ENCODE peak calls at places on chromosome 4, in ten cellular contexts. One of them, this sample, is unnamed.

GRCh38 chr4:148574502-148574901 is 132.3 kb upstream of the NR3C2 start:
- DNase-seq in HCT116: no peak
- DNase-seq in heart right ventricle: no peak
- DNase-seq in fibroblast of the aortic adventitia: no peak
- DNase-seq in choroid plexus epithelial cell: peak
- DNase-seq in neural progenitor cell: no peak
- DNase-seq in BJ: no peak
- DNase-seq in tibial artery: no peak
- DNase-seq in transverse colon: no peak
- DNase-seq in heart left ventricle: no peak
- DNase-seq in this sample: no peak

GRCh38 chr4:7677086-7677485 is 242.4 kb upstream of the PSAPL1 start:
- DNase-seq in neural progenitor cell: no peak
- DNase-seq in tibial artery: no peak
- DNase-seq in transverse colon: no peak
- DNase-seq in BJ: no peak
- DNase-seq in choroid plexus epithelial cell: no peak
- DNase-seq in heart left ventricle: no peak
- DNase-seq in heart right ventricle: no peak
- DNase-seq in fibroblast of the aortic adventitia: no peak
- DNase-seq in HCT116: no peak
- DNase-seq in this sample: no peak

GRCh38 chr4:11774346-11774745 is 345.7 kb upstream of the HS3ST1 start:
- DNase-seq in heart left ventricle: no peak
- DNase-seq in HCT116: no peak
- DNase-seq in neural progenitor cell: no peak
- DNase-seq in fibroblast of the aortic adventitia: peak
- DNase-seq in transverse colon: no peak
- DNase-seq in heart right ventricle: no peak
- DNase-seq in tibial artery: no peak
- DNase-seq in BJ: no peak
- DNase-seq in choroid plexus epithelial cell: no peak
- DNase-seq in this sample: no peak

GRCh38 chr4:26152051-26152450 is 168.8 kb upstream of the RBPJ start:
- DNase-seq in BJ: no peak
- DNase-seq in HCT116: no peak
- DNase-seq in neural progenitor cell: no peak
- DNase-seq in choroid plexus epithelial cell: no peak
- DNase-seq in tibial artery: no peak
- DNase-seq in heart right ventricle: no peak
- DNase-seq in transverse colon: no peak
- DNase-seq in fibroblast of the aortic adventitia: no peak
- DNase-seq in heart left ventricle: no peak
- DNase-seq in this sample: no peak

GRCh38 chr4:94545296-94545695 is 93.6 kb downstream of the PDLIM5 start:
- DNase-seq in transverse colon: no peak
- DNase-seq in neural progenitor cell: no peak
- DNase-seq in BJ: no peak
- DNase-seq in HCT116: no peak
- DNase-seq in heart right ventricle: no peak
- DNase-seq in fibroblast of the aortic adventitia: peak
- DNase-seq in choroid plexus epithelial cell: peak
- DNase-seq in heart left ventricle: no peak
- DNase-seq in tibial artery: no peak
- DNase-seq in this sample: no peak

GRCh38 chr4:8709050-8709728 is 116.6 kb downstream of the CPZ start:
- DNase-seq in transverse colon: peak
- DNase-seq in BJ: no peak
- DNase-seq in heart right ventricle: no peak
- DNase-seq in choroid plexus epithelial cell: no peak
- DNase-seq in heart left ventricle: no peak
- DNase-seq in HCT116: no peak
- DNase-seq in fibroblast of the aortic adventitia: no peak
- DNase-seq in tibial artery: peak
- DNase-seq in neural progenitor cell: no peak
- DNase-seq in this sample: no peak

GRCh38 chr4:98674404-98675173 is 16.2 kb upstream of the TSPAN5 start:
- DNase-seq in choroid plexus epithelial cell: no peak
- DNase-seq in transverse colon: no peak
- DNase-seq in tibial artery: no peak
- DNase-seq in heart right ventricle: no peak
- DNase-seq in BJ: no peak
- DNase-seq in neural progenitor cell: no peak
- DNase-seq in fibroblast of the aortic adventitia: peak
- DNase-seq in HCT116: no peak
- DNase-seq in heart left ventricle: no peak
- DNase-seq in this sample: no peak

GRCh38 chr4:82891728-82892466 is 944 bp upstream of the SEC31A start:
- DNase-seq in heart left ventricle: no peak
- DNase-seq in heart right ventricle: no peak
- DNase-seq in fibroblast of the aortic adventitia: peak
- DNase-seq in HCT116: no peak
- DNase-seq in transverse colon: no peak
- DNase-seq in choroid plexus epithelial cell: peak
- DNase-seq in tibial artery: no peak
- DNase-seq in neural progenitor cell: peak
- DNase-seq in BJ: no peak
- DNase-seq in this sample: no peak

GRCh38 chr4:40283968-40284367 is 51.2 kb upstream of the CHRNA9 start:
- DNase-seq in BJ: no peak
- DNase-seq in tibial artery: no peak
- DNase-seq in transverse colon: no peak
- DNase-seq in heart right ventricle: no peak
- DNase-seq in heart left ventricle: no peak
- DNase-seq in choroid plexus epithelial cell: no peak
- DNase-seq in neural progenitor cell: no peak
- DNase-seq in fibroblast of the aortic adventitia: no peak
- DNase-seq in HCT116: peak
- DNase-seq in this sample: no peak

GRCh38 chr4:1053080-1053661 is 41.7 kb downstream of the FGFRL1 start:
- DNase-seq in heart right ventricle: no peak
- DNase-seq in neural progenitor cell: peak
- DNase-seq in BJ: peak
- DNase-seq in tibial artery: peak
- DNase-seq in heart left ventricle: no peak
- DNase-seq in HCT116: no peak
- DNase-seq in choroid plexus epithelial cell: peak
- DNase-seq in transverse colon: no peak
- DNase-seq in fibroblast of the aortic adventitia: peak
- DNase-seq in this sample: no peak

GRCh38 chr4:155846929-155847328 is 19.1 kb downstream of the ASIC5 start:
- DNase-seq in fibroblast of the aortic adventitia: no peak
- DNase-seq in tibial artery: no peak
- DNase-seq in heart right ventricle: no peak
- DNase-seq in neural progenitor cell: no peak
- DNase-seq in HCT116: no peak
- DNase-seq in heart left ventricle: no peak
- DNase-seq in BJ: no peak
- DNase-seq in transverse colon: no peak
- DNase-seq in choroid plexus epithelial cell: no peak
- DNase-seq in this sample: no peak

GRCh38 chr4:80393246-80393969 is 57.9 kb downstream of the CFAP299 start:
- DNase-seq in BJ: peak
- DNase-seq in HCT116: no peak
- DNase-seq in heart right ventricle: no peak
- DNase-seq in heart left ventricle: no peak
- DNase-seq in choroid plexus epithelial cell: peak
- DNase-seq in transverse colon: no peak
- DNase-seq in fibroblast of the aortic adventitia: peak
- DNase-seq in tibial artery: no peak
- DNase-seq in neural progenitor cell: no peak
- DNase-seq in this sample: no peak

GRCh38 chr4:152678841-152679240 is 956 bp downstream of the TMEM154 start:
- DNase-seq in choroid plexus epithelial cell: no peak
- DNase-seq in BJ: no peak
- DNase-seq in HCT116: no peak
- DNase-seq in heart left ventricle: no peak
- DNase-seq in heart right ventricle: no peak
- DNase-seq in fibroblast of the aortic adventitia: no peak
- DNase-seq in tibial artery: no peak
- DNase-seq in neural progenitor cell: peak
- DNase-seq in transverse colon: no peak
- DNase-seq in this sample: no peak
- H3K4me3 ChIP-seq in choroid plexus epithelial cell: peak
- H3K4me3 ChIP-seq in BJ: no peak
- H3K4me3 ChIP-seq in HCT116: no peak
- H3K4me3 ChIP-seq in heart left ventricle: no peak
- H3K4me3 ChIP-seq in heart right ventricle: no peak
- H3K4me3 ChIP-seq in fibroblast of the aortic adventitia: no peak
- H3K4me3 ChIP-seq in tibial artery: peak
- H3K4me3 ChIP-seq in neural progenitor cell: peak
- H3K4me3 ChIP-seq in transverse colon: no peak
- H3K4me3 ChIP-seq in this sample: no peak

DNA sequence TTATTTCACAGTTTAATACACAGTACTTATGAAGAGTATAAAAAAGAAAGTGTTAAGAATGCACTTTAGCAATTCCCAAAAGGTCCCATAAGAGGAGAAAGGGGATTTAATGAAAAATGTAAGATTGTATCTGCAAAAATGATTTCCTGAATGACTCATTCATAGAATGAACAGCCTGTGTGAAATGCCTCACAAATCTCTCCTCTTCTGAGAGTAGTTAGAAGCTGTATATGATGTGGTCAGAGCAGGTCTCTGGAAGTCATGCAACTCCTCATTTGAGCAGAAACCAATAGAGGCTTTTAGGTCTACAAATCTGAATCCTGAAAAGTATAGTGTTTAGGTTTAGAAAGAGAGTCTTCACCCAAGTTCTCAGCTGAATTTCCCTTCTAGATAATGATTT is 381.3 kb upstream of the INTU start:
- DNase-seq in neural progenitor cell: no peak
- DNase-seq in heart right ventricle: no peak
- DNase-seq in tibial artery: no peak
- DNase-seq in BJ: no peak
- DNase-seq in fibroblast of the aortic adventitia: peak
- DNase-seq in heart left ventricle: no peak
- DNase-seq in HCT116: no peak
- DNase-seq in choroid plexus epithelial cell: peak
- DNase-seq in transverse colon: no peak
- DNase-seq in this sample: no peak
- TF ChIP-seq CTCF in neural progenitor cell: no peak
- TF ChIP-seq CTCF in heart right ventricle: no peak
- TF ChIP-seq CTCF in tibial artery: no peak
- TF ChIP-seq CTCF in BJ: no peak
- TF ChIP-seq CTCF in fibroblast of the aortic adventitia: no peak
- TF ChIP-seq CTCF in heart left ventricle: no peak
- TF ChIP-seq CTCF in HCT116: no peak
- TF ChIP-seq CTCF in choroid plexus epithelial cell: no peak
- TF ChIP-seq CTCF in transverse colon: no peak
- TF ChIP-seq CTCF in this sample: no peak

DNA sequence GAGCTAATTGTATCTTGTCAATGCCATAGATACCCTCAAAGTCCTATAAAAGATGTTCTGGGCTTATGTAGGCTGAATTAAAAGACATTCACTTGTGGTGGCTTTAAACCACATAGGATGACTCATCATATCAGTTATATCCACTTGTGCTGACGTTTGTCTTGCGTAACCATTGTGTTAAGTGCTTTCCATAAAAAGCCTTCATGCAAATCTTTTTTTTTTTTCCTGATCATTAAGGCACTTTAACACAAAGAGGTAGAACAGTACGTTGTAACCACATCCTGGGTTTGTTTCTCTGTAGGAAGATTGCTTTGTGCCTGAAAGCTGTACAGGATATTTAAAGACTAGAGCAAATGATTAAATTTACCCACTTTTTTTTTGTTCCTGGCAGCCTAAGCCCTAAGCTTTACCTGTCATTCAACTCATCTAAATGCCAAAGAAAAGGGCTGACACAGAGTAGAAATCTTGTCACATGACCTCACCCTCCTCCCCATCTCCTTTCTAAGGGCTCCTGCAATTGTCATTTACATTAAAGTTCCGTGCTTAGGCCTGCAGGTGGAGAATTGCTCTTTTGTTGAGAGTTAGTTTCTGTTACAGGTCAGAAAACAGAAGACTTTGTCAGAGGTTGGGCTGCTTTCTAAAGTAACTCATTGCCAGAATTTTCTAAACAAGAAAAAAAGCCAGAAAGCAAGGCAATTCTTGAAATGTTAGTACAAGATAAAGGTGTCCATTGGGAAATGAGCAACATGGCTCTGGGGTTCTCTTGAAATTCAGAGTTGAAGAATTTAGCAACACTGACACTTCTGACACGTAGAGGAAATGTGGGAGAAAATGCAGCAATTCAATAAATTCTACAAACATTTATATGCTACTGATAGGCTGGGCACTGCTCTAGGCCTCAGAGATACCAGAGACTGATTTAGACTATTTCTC is 555.6 kb downstream of the PPARGC1A start:
- DNase-seq in heart right ventricle: no peak
- DNase-seq in tibial artery: no peak
- DNase-seq in fibroblast of the aortic adventitia: peak
- DNase-seq in neural progenitor cell: peak
- DNase-seq in transverse colon: no peak
- DNase-seq in BJ: peak
- DNase-seq in heart left ventricle: no peak
- DNase-seq in choroid plexus epithelial cell: peak
- DNase-seq in HCT116: no peak
- DNase-seq in this sample: no peak
- H3K4me3 ChIP-seq in heart right ventricle: no peak
- H3K4me3 ChIP-seq in tibial artery: no peak
- H3K4me3 ChIP-seq in fibroblast of the aortic adventitia: no peak
- H3K4me3 ChIP-seq in neural progenitor cell: no peak
- H3K4me3 ChIP-seq in transverse colon: no peak
- H3K4me3 ChIP-seq in BJ: no peak
- H3K4me3 ChIP-seq in heart left ventricle: no peak
- H3K4me3 ChIP-seq in choroid plexus epithelial cell: no peak
- H3K4me3 ChIP-seq in HCT116: no peak
- H3K4me3 ChIP-seq in this sample: no peak

DNA sequence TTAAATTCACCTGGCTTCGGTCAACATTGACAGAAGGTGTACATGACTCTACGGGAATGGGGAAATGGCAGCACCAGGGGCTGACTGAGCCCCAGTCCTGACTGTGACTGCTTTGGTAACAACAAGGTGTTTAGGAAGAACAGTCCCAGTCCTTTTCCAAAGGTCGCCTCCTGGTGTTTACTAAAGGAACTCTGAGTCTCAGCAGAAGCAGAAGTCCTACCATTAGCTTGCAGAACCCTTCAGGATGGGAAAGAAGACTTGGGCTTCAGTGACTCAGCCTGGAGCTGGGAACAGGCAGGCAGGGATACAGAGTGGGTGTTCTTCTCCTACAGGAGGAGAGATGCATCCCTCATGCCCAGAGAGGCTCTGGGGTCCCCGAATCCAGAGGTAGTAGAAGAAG is 103.3 kb downstream of the MGST2 start:
- DNase-seq in heart right ventricle: no peak
- DNase-seq in HCT116: no peak
- DNase-seq in tibial artery: no peak
- DNase-seq in neural progenitor cell: no peak
- DNase-seq in choroid plexus epithelial cell: peak
- DNase-seq in BJ: no peak
- DNase-seq in fibroblast of the aortic adventitia: no peak
- DNase-seq in transverse colon: no peak
- DNase-seq in heart left ventricle: no peak
- DNase-seq in this sample: no peak
- TF ChIP-seq CTCF in heart right ventricle: no peak
- TF ChIP-seq CTCF in HCT116: peak
- TF ChIP-seq CTCF in tibial artery: no peak
- TF ChIP-seq CTCF in neural progenitor cell: peak
- TF ChIP-seq CTCF in choroid plexus epithelial cell: peak
- TF ChIP-seq CTCF in BJ: peak
- TF ChIP-seq CTCF in fibroblast of the aortic adventitia: no peak
- TF ChIP-seq CTCF in transverse colon: no peak
- TF ChIP-seq CTCF in heart left ventricle: no peak
- TF ChIP-seq CTCF in this sample: no peak

GRCh38 chr4:2266181-2266580 is 4.3 kb upstream of the MXD4 start:
- DNase-seq in choroid plexus epithelial cell: peak
- DNase-seq in HCT116: no peak
- DNase-seq in tibial artery: peak
- DNase-seq in transverse colon: no peak
- DNase-seq in heart left ventricle: peak
- DNase-seq in neural progenitor cell: no peak
- DNase-seq in BJ: no peak
- DNase-seq in heart right ventricle: peak
- DNase-seq in fibroblast of the aortic adventitia: peak
- DNase-seq in this sample: no peak
- H3K4me3 ChIP-seq in choroid plexus epithelial cell: no peak
- H3K4me3 ChIP-seq in HCT116: no peak
- H3K4me3 ChIP-seq in tibial artery: no peak
- H3K4me3 ChIP-seq in transverse colon: no peak
- H3K4me3 ChIP-seq in heart left ventricle: peak
- H3K4me3 ChIP-seq in neural progenitor cell: no peak
- H3K4me3 ChIP-seq in BJ: no peak
- H3K4me3 ChIP-seq in heart right ventricle: no peak
- H3K4me3 ChIP-seq in fibroblast of the aortic adventitia: no peak
- H3K4me3 ChIP-seq in this sample: no peak